ENCODE peak calls at places on chromosomes 16 and 17, in six cellular contexts. A is PC-3, V is GM23248, L is fibroblast of lung, S is mesendoderm, H is neuronal stem cell. E is an unnamed sample.
A peak's percentile ranks its signal among the peaks of the same experiment; 100 is the strongest.

GRCh38 chr16:4273858-4274291 is 1.1 kb upstream of the TFAP4 start:
- DNase-seq in L (peak; percentile 47), S (peak; percentile 85), H (peak; percentile 47), V (peak; percentile 49), A (peak; percentile 53), E (peak; percentile 55)

GRCh38 chr16:17211797-17212196 is 259.0 kb downstream of the XYLT1 start:
- DNase-seq in S (peak; percentile 87), H (peak; percentile 36), A (no peak), L (no peak), V (peak; percentile 17), E (no peak)

GRCh38 chr16:25089346-25089745 is 22.2 kb upstream of the LCMT1 start:
- DNase-seq in V (no peak), A (peak; percentile 65), S (no peak), H (no peak), L (no peak), E (no peak)

GRCh38 chr17:42132941-42133340 is 10.3 kb downstream of the HSPB9 start:
- DNase-seq in A (no peak), V (peak; percentile 95), S (no peak), H (no peak), L (peak; percentile 71), E (peak; percentile 68)

GRCh38 chr17:17819561-17819995 is 17.2 kb downstream of the SREBF1 start:
- DNase-seq in V (peak; percentile 92), H (no peak), S (peak; percentile 88), L (peak; percentile 87), A (peak; percentile 97), E (peak; percentile 55)

GRCh38 chr16:66481943-66482390 is 54.9 kb downstream of the BEAN1 start:
- DNase-seq in A (no peak), L (no peak), V (no peak), H (no peak), S (no peak), E (no peak)

GRCh38 chr17:80455784-80456183 is 20.6 kb downstream of the NPTX1 start:
- DNase-seq in A (no peak), S (no peak), H (no peak), L (no peak), V (peak; percentile 59), E (no peak)

GRCh38 chr17:15031971-15032370 is 233.2 kb downstream of the PMP22 start:
- DNase-seq in H (no peak), A (no peak), V (no peak), L (no peak), S (no peak), E (no peak)

GRCh38 chr16:67773099-67773498 is 33.3 kb downstream of the RANBP10 start:
- DNase-seq in L (peak; percentile 22), V (no peak), H (no peak), S (no peak), A (no peak), E (no peak)

GRCh38 chr17:66422181-66422580 is 119.8 kb downstream of the PRKCA start:
- DNase-seq in L (no peak), V (peak; percentile 69), A (peak; percentile 59), S (no peak), H (no peak), E (no peak)

GRCh38 chr17:14019186-14019956 is 49.9 kb upstream of the COX10 start:
- DNase-seq in S (no peak), H (no peak), V (peak; percentile 62), A (peak; percentile 74), L (peak; percentile 42), E (no peak)

GRCh38 chr17:47649972-47650524 is 329 bp downstream of the KPNB1 start:
- DNase-seq in A (no peak), V (no peak), L (no peak), H (peak; percentile 67), S (peak; percentile 77), E (no peak)

GRCh38 chr17:70217571-70217970 is 48.2 kb downstream of the KCNJ2 start:
- DNase-seq in S (no peak), V (no peak), L (no peak), A (no peak), H (no peak), E (no peak)

GRCh38 chr17:72592242-72592966 is 471.6 kb downstream of the SOX9 start:
- DNase-seq in S (peak; percentile 87), L (peak; percentile 86), A (peak; percentile 95), V (peak; percentile 90), H (peak; percentile 81), E (peak; percentile 93)

GRCh38 chr17:60740584-60740983 is 62.9 kb downstream of the BCAS3 start:
- DNase-seq in S (no peak), V (no peak), H (no peak), A (no peak), L (no peak), E (no peak)

GRCh38 chr16:89323120-89323960 is 105.8 kb downstream of the ZNF778 start:
- DNase-seq in V (no peak), A (no peak), L (no peak), H (no peak), S (no peak), E (no peak)
- H3K9ac ChIP-seq in V (peak overlapping the region; percentile 62), A (peak overlapping the region; percentile 92), L (no peak overlapping the region), H (peak overlapping the region; percentile 24), S (peak overlapping the region; percentile 8), E (peak overlapping the region; percentile 45)

GRCh38 chr17:78182504-78182903 is 4.3 kb downstream of the TK1 start:
- DNase-seq in S (no peak), L (no peak), A (no peak), V (no peak), H (no peak), E (no peak)
- H3K4me1 ChIP-seq in S (peaks cover 7% of the 10 kb centered on the region), L (peaks cover 4% of the 10 kb centered on the region), A (peaks cover 17% of the 10 kb centered on the region), V (no peaks in the 10 kb centered on the region), H (peaks cover 23% of the 10 kb centered on the region), E (peaks cover 4% of the 10 kb centered on the region)

GRCh38 chr17:49853470-49854015 is 5.7 kb upstream of the TAC4 start:
- DNase-seq in V (no peak), S (no peak), L (no peak), A (no peak), H (no peak), E (no peak)
- H3K27me3 ChIP-seq in V (no peaks in the 10 kb centered on the region), S (no peaks in the 10 kb centered on the region), L (peaks cover 5% of the 10 kb centered on the region), A (peaks cover 3% of the 10 kb centered on the region), H (peaks cover 75% of the 10 kb centered on the region), E (peaks cover 4% of the 10 kb centered on the region)

GRCh38 chr17:7283471-7284216 is 2.1 kb downstream of the SLC2A4 start:
- DNase-seq in L (no peak), A (no peak), H (no peak), S (no peak), V (no peak), E (no peak)
- H3K9ac ChIP-seq in L (no peak overlapping the region), A (no peak overlapping the region), H (peak overlapping the region; percentile 37), S (no peak overlapping the region), V (no peak overlapping the region), E (no peak overlapping the region)

E was measured in adipocyte.